ENCODE peak calls at places on chromosomes 3 and 15, in six cellular contexts. B, M, Y, G, Z and C are unnamed samples.
A peak's percentile ranks its signal among the peaks of the same experiment; 100 is the strongest.

GRCh38 chr3:156978471-156978961 is 152.4 kb downstream of the LEKR1 start:
- DNase-seq in B (no peak), M (no peak), Y (no peak), G (no peak), Z (no peak), C (no peak)

GRCh38 chr3:171184372-171184771 is 157.9 kb upstream of the SLC2A2 start:
- DNase-seq in B (no peak), M (no peak), Y (no peak), G (no peak), Z (no peak), C (no peak)

GRCh38 chr3:153355559-153355958 is 193.5 kb downstream of the RAP2B start:
- DNase-seq in B (no peak), M (no peak), Y (no peak), G (no peak), Z (no peak), C (no peak)

GRCh38 chr3:99498544-99499234 is 139.7 kb upstream of the COL8A1 start:
- DNase-seq in B (no peak), M (no peak), Y (no peak), G (peak; percentile 76), Z (no peak), C (no peak)

GRCh38 chr3:10761583-10761982 is 54.4 kb upstream of the SLC6A11 start:
- DNase-seq in B (no peak), M (no peak), Y (peak; percentile 35), G (no peak), Z (no peak), C (no peak)

GRCh38 chr3:50227390-50228183 is 8.4 kb upstream of the GNAI2 start:
- DNase-seq in B (peak; percentile 79), M (peak; percentile 88), Y (peak; percentile 98), G (peak; percentile 95), Z (peak; percentile 92), C (peak; percentile 90)

GRCh38 chr3:13687409-13687989 is 138.6 kb downstream of the FBLN2 start:
- DNase-seq in B (no peak), M (no peak), Y (no peak), G (no peak), Z (no peak), C (no peak)

GRCh38 chr3:48918388-48919214 is at the start of gene ARIH2:
- DNase-seq in B (peak; percentile 57), M (peak; percentile 93), Y (peak; percentile 95), G (peak; percentile 95), Z (peak; percentile 84), C (peak; percentile 76)

GRCh38 chr15:85008474-85009260 is 27.0 kb downstream of the PDE8A start:
- DNase-seq in B (no peak), M (no peak), Y (no peak), G (no peak), Z (no peak), C (no peak)

GRCh38 chr3:11288786-11289637 is 16.8 kb downstream of the ATG7 start:
- DNase-seq in B (no peak), M (peak; percentile 25), Y (peak; percentile 94), G (no peak), Z (peak; percentile 46), C (peak; percentile 94)

GRCh38 chr3:59809016-59809415 is 759.2 kb upstream of the CFAP20DC start:
- DNase-seq in B (no peak), M (no peak), Y (peak; percentile 69), G (no peak), Z (no peak), C (no peak)

GRCh38 chr3:36095238-36095637 is 285.1 kb upstream of the STAC start:
- DNase-seq in B (no peak), M (no peak), Y (no peak), G (no peak), Z (no peak), C (no peak)

GRCh38 chr3:122989856-122990575 is 37.5 kb downstream of the SEMA5B start:
- DNase-seq in B (no peak), M (no peak), Y (no peak), G (no peak), Z (no peak), C (no peak)

GRCh38 chr3:194705227-194705626 is 19.5 kb downstream of the FAM43A start:
- DNase-seq in B (no peak), M (no peak), Y (no peak), G (no peak), Z (no peak), C (no peak)

GRCh38 chr3:124558898-124559649 is 171.2 kb upstream of the UMPS start:
- DNase-seq in B (no peak), M (peak; percentile 69), Y (peak; percentile 91), G (peak; percentile 97), Z (no peak), C (peak; percentile 88)

GRCh38 chr15:64454282-64454681 is 6.1 kb upstream of the ZNF609 start:
- DNase-seq in B (no peak), M (no peak), Y (no peak), G (no peak), Z (no peak), C (no peak)

GRCh38 chr3:143769663-143770062 is 78.6 kb downstream of the SLC9A9 start:
- DNase-seq in B (no peak), M (no peak), Y (no peak), G (no peak), Z (no peak), C (no peak)

GRCh38 chr15:36371509-36371908 is 207.9 kb upstream of the CDIN1 start:
- DNase-seq in B (no peak), M (no peak), Y (peak; percentile 72), G (no peak), Z (no peak), C (no peak)

GRCh38 chr3:193593666-193594025 is 638 bp downstream of the OPA1 start:
- DNase-seq in B (no peak), M (no peak), Y (peak; percentile 39), G (no peak), Z (peak; percentile 23), C (peak; percentile 31)

GRCh38 chr3:99859855-99860254 is 42.2 kb downstream of the CMSS1 start:
- DNase-seq in B (no peak), M (no peak), Y (peak; percentile 93), G (no peak), Z (no peak), C (peak; percentile 93)

GRCh38 chr3:64141476-64141875 is 83.8 kb downstream of the PRICKLE2 start:
- DNase-seq in B (no peak), M (no peak), Y (no peak), G (no peak), Z (no peak), C (no peak)

GRCh38 chr15:33742807-33743206 is 225.5 kb upstream of the CHRM5 start:
- DNase-seq in B (no peak), M (no peak), Y (no peak), G (no peak), Z (no peak), C (no peak)

GRCh38 chr3:119579366-119580147 is at the start of gene ADPRH:
- DNase-seq in B (no peak), M (peak; percentile 86), Y (peak; percentile 82), G (peak; percentile 86), Z (no peak), C (peak; percentile 18)

GRCh38 chr3:136929984-136930671 is 27.7 kb upstream of the IL20RB start:
- DNase-seq in B (no peak), M (peak; percentile 62), Y (no peak), G (peak; percentile 70), Z (no peak), C (peak; percentile 25)

GRCh38 chr15:40440300-40441011 is at the start of gene BAHD1:
- DNase-seq in B (peak; percentile 75), M (peak; percentile 98), Y (peak; percentile 95), G (peak; percentile 99), Z (peak; percentile 97), C (peak; percentile 79)
- TF ChIP-seq CTCF in B (no peak), M (no peak), Y (no peak), G (no peak), Z (peak; percentile 8), C (no peak)

DNA sequence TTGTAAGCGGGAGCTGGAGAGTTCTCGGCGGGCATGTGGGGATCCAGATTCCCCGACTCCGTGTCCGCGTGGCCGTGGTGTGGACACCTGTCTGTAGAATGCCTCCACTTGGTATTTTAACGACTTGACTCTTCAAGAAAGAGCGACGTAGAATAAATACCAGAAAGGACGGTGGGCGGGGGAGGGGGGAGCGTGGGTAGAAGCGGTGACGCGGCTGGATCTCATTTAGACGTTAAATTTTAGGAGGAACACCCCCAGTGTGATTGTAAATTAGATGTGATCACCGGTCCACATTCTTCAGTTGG is 625 bp upstream of the PYGO1 start:
- DNase-seq in B (no peak), M (peak; percentile 8), Y (peak; percentile 15), G (no peak), Z (no peak), C (no peak)
- H3K27ac ChIP-seq in B (peak overlapping the region; percentile 86), M (peak overlapping the region; percentile 56), Y (no peak overlapping the region), G (peak overlapping the region; percentile 88), Z (no peak overlapping the region), C (no peak overlapping the region)

DNA sequence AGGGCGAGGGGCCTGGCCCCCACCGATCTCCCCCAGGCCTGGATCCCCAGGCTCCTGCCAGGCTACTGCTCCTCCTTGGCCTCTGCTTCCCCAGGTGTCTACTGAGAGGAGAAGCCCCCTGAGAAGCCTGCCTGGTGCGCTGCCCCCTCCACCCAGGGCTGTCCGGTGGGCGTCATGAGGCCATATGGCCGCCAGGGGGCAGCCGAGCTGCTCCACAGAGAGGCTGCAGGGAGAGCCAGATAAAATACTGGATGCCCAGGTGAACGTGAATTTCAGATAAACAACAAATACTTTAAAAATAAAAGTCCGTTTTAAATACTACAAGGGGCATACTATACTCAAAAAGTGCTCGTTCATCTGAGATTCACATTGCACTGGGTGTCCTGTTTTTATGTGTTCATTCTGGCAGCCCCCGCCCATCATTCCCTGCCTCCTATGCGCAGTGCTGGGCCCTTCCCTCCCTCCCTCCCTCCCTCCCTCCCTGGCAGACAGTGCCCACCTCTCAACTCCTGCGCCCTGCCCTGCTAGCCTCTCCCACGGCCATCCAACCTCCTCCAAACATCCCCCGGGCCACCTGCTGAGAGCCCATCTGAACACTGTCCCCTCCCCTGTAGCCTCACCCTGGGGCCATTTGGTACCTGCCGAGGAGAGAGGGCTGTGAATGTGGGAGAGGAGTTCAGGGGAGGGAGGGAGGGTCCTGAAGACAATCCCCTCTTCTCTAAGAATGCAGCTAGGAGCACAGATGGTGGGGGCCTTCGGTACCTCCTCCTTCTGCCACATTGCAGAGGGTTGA is 29.5 kb downstream of the PSTPIP1 start:
- DNase-seq in B (no peak), M (peak; percentile 63), Y (peak; percentile 71), G (peak; percentile 73), Z (peak; percentile 70), C (no peak)
- H3K4me1 ChIP-seq in B (peaks cover 15% of the 10 kb centered on the region), M (peaks cover 24% of the 10 kb centered on the region), Y (peaks cover 6% of the 10 kb centered on the region), G (peaks cover 6% of the 10 kb centered on the region), Z (peaks cover 21% of the 10 kb centered on the region), C (no peaks in the 10 kb centered on the region)

GRCh38 chr3:158789592-158789991 is 12.3 kb upstream of the MFSD1 start:
- DNase-seq in B (no peak), M (no peak), Y (peak; percentile 75), G (no peak), Z (no peak), C (no peak)
- TF ChIP-seq CTCF in B (peak; percentile 43), M (no peak), Y (peak; percentile 80), G (no peak), Z (peak; percentile 43), C (peak; percentile 66)

GRCh38 chr15:92636401-92636949 is 19.1 kb downstream of the FAM174B start:
- DNase-seq in B (no peak), M (peak; percentile 2), Y (no peak), G (no peak), Z (no peak), C (no peak)

GRCh38 chr15:92638291-92638708 is 17.3 kb downstream of the FAM174B start:
- DNase-seq in B (no peak), M (no peak), Y (peak; percentile 85), G (no peak), Z (no peak), C (no peak)

GRCh38 chr15:92637621-92638020 is 18.0 kb downstream of the FAM174B start:
- DNase-seq in B (no peak), M (peak; percentile 11), Y (no peak), G (no peak), Z (no peak), C (no peak)

GRCh38 chr15:92636950-92637481 is 18.6 kb downstream of the FAM174B start:
- DNase-seq in B (no peak), M (peak; percentile 3), Y (peak; percentile 84), G (no peak), Z (no peak), C (no peak)

GRCh38 chr15:92638709-92639365 is 16.7 kb downstream of the FAM174B start:
- DNase-seq in B (no peak), M (no peak), Y (peak; percentile 48), G (no peak), Z (no peak), C (no peak)
- H3K27ac ChIP-seq in B (peak overlapping the region; percentile 64), M (no peak overlapping the region), Y (peak overlapping the region; percentile 97), G (no peak overlapping the region), Z (no peak overlapping the region), C (no peak overlapping the region)